ENCODE peak calls at places on chromosome 12, in eight cellular contexts. One of them, this sample, is unnamed.

GRCh38 chr12:108483213-108483920 is 31.7 kb upstream of the FICD start:
- DNase-seq in KBM-7: no peak
- DNase-seq in lower leg skin: no peak
- DNase-seq in activated CD8-positive, alpha-beta memory T cell treated with anti-CD3 and anti-CD28 coated beads, Interleukin-2, amount 50 U/mL, for 48 hours: no peak
- DNase-seq in effector CD4-positive, alpha-beta T cell: no peak
- DNase-seq in activated CD4-positive, alpha-beta T cell treated with anti-CD3 and anti-CD28 coated beads, Interleukin-2, amount 50 U/mL, for 1 hour: no peak
- DNase-seq in left ventricle myocardium inferior: no peak
- DNase-seq in stimulated activated CD8-positive, alpha-beta memory T cell treated with anti-CD3 and anti-CD28 coated beads, Interleukin-4, amount 100 ng/mL, for 1 hour: no peak
- DNase-seq in this sample: peak

GRCh38 chr12:105852496-105852895 is 286.3 kb downstream of the NUAK1 start:
- DNase-seq in activated CD8-positive, alpha-beta memory T cell treated with anti-CD3 and anti-CD28 coated beads, Interleukin-2, amount 50 U/mL, for 48 hours: no peak
- DNase-seq in activated CD4-positive, alpha-beta T cell treated with anti-CD3 and anti-CD28 coated beads, Interleukin-2, amount 50 U/mL, for 1 hour: no peak
- DNase-seq in KBM-7: no peak
- DNase-seq in lower leg skin: no peak
- DNase-seq in stimulated activated CD8-positive, alpha-beta memory T cell treated with anti-CD3 and anti-CD28 coated beads, Interleukin-4, amount 100 ng/mL, for 1 hour: no peak
- DNase-seq in effector CD4-positive, alpha-beta T cell: no peak
- DNase-seq in left ventricle myocardium inferior: no peak
- DNase-seq in this sample: no peak

GRCh38 chr12:2894961-2895360 is 4.3 kb downstream of the TULP3 start:
- DNase-seq in left ventricle myocardium inferior: no peak
- DNase-seq in stimulated activated CD8-positive, alpha-beta memory T cell treated with anti-CD3 and anti-CD28 coated beads, Interleukin-4, amount 100 ng/mL, for 1 hour: no peak
- DNase-seq in activated CD8-positive, alpha-beta memory T cell treated with anti-CD3 and anti-CD28 coated beads, Interleukin-2, amount 50 U/mL, for 48 hours: no peak
- DNase-seq in activated CD4-positive, alpha-beta T cell treated with anti-CD3 and anti-CD28 coated beads, Interleukin-2, amount 50 U/mL, for 1 hour: no peak
- DNase-seq in KBM-7: no peak
- DNase-seq in lower leg skin: no peak
- DNase-seq in effector CD4-positive, alpha-beta T cell: no peak
- DNase-seq in this sample: no peak

GRCh38 chr12:39620664-39621658 is 1.4 kb upstream of the ABCD2 start:
- DNase-seq in stimulated activated CD8-positive, alpha-beta memory T cell treated with anti-CD3 and anti-CD28 coated beads, Interleukin-4, amount 100 ng/mL, for 1 hour: no peak
- DNase-seq in left ventricle myocardium inferior: no peak
- DNase-seq in activated CD4-positive, alpha-beta T cell treated with anti-CD3 and anti-CD28 coated beads, Interleukin-2, amount 50 U/mL, for 1 hour: peak
- DNase-seq in lower leg skin: peak
- DNase-seq in effector CD4-positive, alpha-beta T cell: peak
- DNase-seq in activated CD8-positive, alpha-beta memory T cell treated with anti-CD3 and anti-CD28 coated beads, Interleukin-2, amount 50 U/mL, for 48 hours: peak
- DNase-seq in KBM-7: peak
- DNase-seq in this sample: no peak

GRCh38 chr12:47813491-47814196 is 6.1 kb downstream of the HDAC7 start:
- DNase-seq in KBM-7: no peak
- DNase-seq in lower leg skin: no peak
- DNase-seq in activated CD8-positive, alpha-beta memory T cell treated with anti-CD3 and anti-CD28 coated beads, Interleukin-2, amount 50 U/mL, for 48 hours: peak
- DNase-seq in stimulated activated CD8-positive, alpha-beta memory T cell treated with anti-CD3 and anti-CD28 coated beads, Interleukin-4, amount 100 ng/mL, for 1 hour: no peak
- DNase-seq in effector CD4-positive, alpha-beta T cell: no peak
- DNase-seq in left ventricle myocardium inferior: no peak
- DNase-seq in activated CD4-positive, alpha-beta T cell treated with anti-CD3 and anti-CD28 coated beads, Interleukin-2, amount 50 U/mL, for 1 hour: no peak
- DNase-seq in this sample: no peak

GRCh38 chr12:27221625-27222387 is 22.3 kb upstream of the STK38L start:
- DNase-seq in activated CD4-positive, alpha-beta T cell treated with anti-CD3 and anti-CD28 coated beads, Interleukin-2, amount 50 U/mL, for 1 hour: no peak
- DNase-seq in KBM-7: no peak
- DNase-seq in effector CD4-positive, alpha-beta T cell: no peak
- DNase-seq in lower leg skin: no peak
- DNase-seq in stimulated activated CD8-positive, alpha-beta memory T cell treated with anti-CD3 and anti-CD28 coated beads, Interleukin-4, amount 100 ng/mL, for 1 hour: no peak
- DNase-seq in left ventricle myocardium inferior: no peak
- DNase-seq in activated CD8-positive, alpha-beta memory T cell treated with anti-CD3 and anti-CD28 coated beads, Interleukin-2, amount 50 U/mL, for 48 hours: no peak
- DNase-seq in this sample: no peak

GRCh38 chr12:106118278-106118820 is 20.4 kb downstream of the NUAK1 start:
- DNase-seq in activated CD4-positive, alpha-beta T cell treated with anti-CD3 and anti-CD28 coated beads, Interleukin-2, amount 50 U/mL, for 1 hour: no peak
- DNase-seq in activated CD8-positive, alpha-beta memory T cell treated with anti-CD3 and anti-CD28 coated beads, Interleukin-2, amount 50 U/mL, for 48 hours: no peak
- DNase-seq in effector CD4-positive, alpha-beta T cell: no peak
- DNase-seq in left ventricle myocardium inferior: no peak
- DNase-seq in stimulated activated CD8-positive, alpha-beta memory T cell treated with anti-CD3 and anti-CD28 coated beads, Interleukin-4, amount 100 ng/mL, for 1 hour: no peak
- DNase-seq in lower leg skin: no peak
- DNase-seq in KBM-7: no peak
- DNase-seq in this sample: no peak

GRCh38 chr12:62720661-62721330 is 214.2 kb downstream of the PPM1H start:
- DNase-seq in KBM-7: no peak
- DNase-seq in activated CD8-positive, alpha-beta memory T cell treated with anti-CD3 and anti-CD28 coated beads, Interleukin-2, amount 50 U/mL, for 48 hours: no peak
- DNase-seq in activated CD4-positive, alpha-beta T cell treated with anti-CD3 and anti-CD28 coated beads, Interleukin-2, amount 50 U/mL, for 1 hour: no peak
- DNase-seq in effector CD4-positive, alpha-beta T cell: no peak
- DNase-seq in left ventricle myocardium inferior: no peak
- DNase-seq in stimulated activated CD8-positive, alpha-beta memory T cell treated with anti-CD3 and anti-CD28 coated beads, Interleukin-4, amount 100 ng/mL, for 1 hour: no peak
- DNase-seq in lower leg skin: no peak
- DNase-seq in this sample: no peak

GRCh38 chr12:51242150-51242549 is 3.5 kb downstream of the DAZAP2 start:
- DNase-seq in left ventricle myocardium inferior: peak
- DNase-seq in KBM-7: no peak
- DNase-seq in effector CD4-positive, alpha-beta T cell: no peak
- DNase-seq in activated CD8-positive, alpha-beta memory T cell treated with anti-CD3 and anti-CD28 coated beads, Interleukin-2, amount 50 U/mL, for 48 hours: no peak
- DNase-seq in lower leg skin: no peak
- DNase-seq in activated CD4-positive, alpha-beta T cell treated with anti-CD3 and anti-CD28 coated beads, Interleukin-2, amount 50 U/mL, for 1 hour: no peak
- DNase-seq in stimulated activated CD8-positive, alpha-beta memory T cell treated with anti-CD3 and anti-CD28 coated beads, Interleukin-4, amount 100 ng/mL, for 1 hour: no peak
- DNase-seq in this sample: no peak

GRCh38 chr12:26162905-26163304 is 32.5 kb upstream of the SSPN start:
- DNase-seq in lower leg skin: no peak
- DNase-seq in KBM-7: no peak
- DNase-seq in effector CD4-positive, alpha-beta T cell: no peak
- DNase-seq in stimulated activated CD8-positive, alpha-beta memory T cell treated with anti-CD3 and anti-CD28 coated beads, Interleukin-4, amount 100 ng/mL, for 1 hour: no peak
- DNase-seq in left ventricle myocardium inferior: no peak
- DNase-seq in activated CD8-positive, alpha-beta memory T cell treated with anti-CD3 and anti-CD28 coated beads, Interleukin-2, amount 50 U/mL, for 48 hours: no peak
- DNase-seq in activated CD4-positive, alpha-beta T cell treated with anti-CD3 and anti-CD28 coated beads, Interleukin-2, amount 50 U/mL, for 1 hour: no peak
- DNase-seq in this sample: no peak